ENCODE peak calls at places on chromosomes 4 and X, in seven cellular contexts. N, L, X, Z, I, W and F are unnamed samples.

GRCh38 chrX:102846544-102847236 is 90.4 kb upstream of the RAB40AL start:
- DNase-seq in N (no peak), L (no peak), X (no peak), Z (no peak), I (no peak), W (no peak), F (no peak)

GRCh38 chr4:164169591-164169990 is 584.3 kb upstream of the SMIM31 start:
- DNase-seq in N (no peak), L (no peak), X (no peak), Z (no peak), I (no peak), W (no peak), F (no peak)

GRCh38 chr4:47729086-47729763 is 108.6 kb downstream of the CORIN start:
- DNase-seq in N (no peak), L (no peak), X (no peak), Z (no peak), I (no peak), W (no peak), F (no peak)

GRCh38 chrX:39772057-39772832 is 325.5 kb downstream of the BCOR start:
- DNase-seq in N (no peak), L (no peak), X (peak), Z (peak), I (no peak), W (peak), F (no peak)

GRCh38 chr4:186536285-186536684 is 19.1 kb downstream of the MTNR1A start:
- DNase-seq in N (no peak), L (no peak), X (no peak), Z (peak), I (peak), W (no peak), F (no peak)

GRCh38 chr4:26150948-26151347 is 169.9 kb upstream of the RBPJ start:
- DNase-seq in N (no peak), L (no peak), X (peak), Z (peak), I (no peak), W (no peak), F (no peak)

GRCh38 chr4:146368209-146368608 is 153.5 kb downstream of the SLC10A7 start:
- DNase-seq in N (no peak), L (no peak), X (no peak), Z (no peak), I (no peak), W (no peak), F (no peak)

GRCh38 chr4:10032625-10033024 is 11.3 kb upstream of the SLC2A9 start:
- DNase-seq in N (no peak), L (no peak), X (peak), Z (peak), I (peak), W (no peak), F (no peak)

GRCh38 chr4:119026662-119027444 is 108.8 kb upstream of the MYOZ2 start:
- DNase-seq in N (peak), L (no peak), X (no peak), Z (peak), I (peak), W (no peak), F (no peak)

GRCh38 chr4:168766537-168767316 is 243.3 kb downstream of the CBR4 start:
- DNase-seq in N (no peak), L (no peak), X (no peak), Z (no peak), I (no peak), W (no peak), F (no peak)

GRCh38 chrX:121455890-121456289 is 408.5 kb downstream of the GLUD2 start:
- DNase-seq in N (no peak), L (no peak), X (no peak), Z (no peak), I (no peak), W (no peak), F (no peak)

GRCh38 chr4:34720563-34720962 is 1523.8 kb downstream of the ARAP2 start:
- DNase-seq in N (no peak), L (no peak), X (no peak), Z (peak), I (peak), W (no peak), F (no peak)

GRCh38 chr4:111994392-111994791 is 150.9 kb upstream of the FAM241A start:
- DNase-seq in N (no peak), L (no peak), X (no peak), Z (no peak), I (no peak), W (no peak), F (no peak)

GRCh38 chr4:10667651-10668341 is 16.8 kb downstream of the CLNK start:
- DNase-seq in N (no peak), L (no peak), X (no peak), Z (no peak), I (no peak), W (no peak), F (no peak)

GRCh38 chr4:155510771-155511170 is 134.0 kb upstream of the MAP9 start:
- DNase-seq in N (no peak), L (no peak), X (no peak), Z (no peak), I (no peak), W (no peak), F (no peak)

GRCh38 chr4:17173300-17173699 is 274.9 kb upstream of the LDB2 start:
- DNase-seq in N (no peak), L (no peak), X (no peak), Z (peak), I (peak), W (no peak), F (peak)

GRCh38 chrX:117808413-117808812 is 308.2 kb downstream of the KLHL13 start:
- DNase-seq in N (no peak), L (no peak), X (no peak), Z (no peak), I (no peak), W (no peak), F (no peak)

GRCh38 chr4:69984030-69984443 is 11.7 kb upstream of the STATH start:
- DNase-seq in N (no peak), L (no peak), X (peak), Z (peak), I (peak), W (no peak), F (peak)

GRCh38 chr4:113840850-113841249 is 79.3 kb upstream of the CAMK2D start:
- DNase-seq in N (no peak), L (no peak), X (no peak), Z (no peak), I (no peak), W (no peak), F (no peak)

GRCh38 chr4:153257966-153258365 is 53.7 kb downstream of the TRIM2 start:
- DNase-seq in N (no peak), L (no peak), X (no peak), Z (no peak), I (no peak), W (no peak), F (no peak)

GRCh38 chr4:124590480-124590879 is 122.1 kb downstream of the ANKRD50 start:
- DNase-seq in N (no peak), L (no peak), X (no peak), Z (no peak), I (no peak), W (no peak), F (no peak)

GRCh38 chrX:134023851-134024281 is 38.5 kb upstream of the GPC3 start:
- DNase-seq in N (no peak), L (no peak), X (no peak), Z (peak), I (no peak), W (no peak), F (no peak)

GRCh38 chr4:101787917-101788316 is 2.6 kb upstream of the BANK1 start:
- DNase-seq in N (no peak), L (no peak), X (no peak), Z (no peak), I (no peak), W (no peak), F (no peak)

GRCh38 chr4:139144161-139144859 is 32.7 kb downstream of the ELF2 start:
- DNase-seq in N (peak), L (peak), X (peak), Z (peak), I (no peak), W (no peak), F (peak)

GRCh38 chr4:35652197-35652596 is 592.1 kb downstream of the ARAP2 start:
- DNase-seq in N (no peak), L (no peak), X (no peak), Z (no peak), I (no peak), W (no peak), F (no peak)

GRCh38 chr4:168631241-168632151 is 134.6 kb downstream of the PALLD start:
- DNase-seq in N (peak), L (no peak), X (peak), Z (peak), I (peak), W (peak), F (peak)

GRCh38 chrX:129980540-129981206 is 1.8 kb upstream of the BCORL1 start:
- DNase-seq in N (peak), L (no peak), X (peak), Z (peak), I (peak), W (peak), F (peak)
- H3K4me3 ChIP-seq in N (no peak), L (peak), X (peak), Z (peak), I (no peak), W (no peak), F (peak)

GRCh38 chrX:95612350-95612749 is 1072.3 kb upstream of the DIAPH2 start:
- DNase-seq in N (no peak), L (no peak), X (no peak), Z (no peak), I (no peak), W (no peak), F (no peak)
- TF ChIP-seq POLR2A in N (no peak), L (no peak), X (no peak), Z (no peak), I (no peak), W (no peak), F (no peak)

DNA sequence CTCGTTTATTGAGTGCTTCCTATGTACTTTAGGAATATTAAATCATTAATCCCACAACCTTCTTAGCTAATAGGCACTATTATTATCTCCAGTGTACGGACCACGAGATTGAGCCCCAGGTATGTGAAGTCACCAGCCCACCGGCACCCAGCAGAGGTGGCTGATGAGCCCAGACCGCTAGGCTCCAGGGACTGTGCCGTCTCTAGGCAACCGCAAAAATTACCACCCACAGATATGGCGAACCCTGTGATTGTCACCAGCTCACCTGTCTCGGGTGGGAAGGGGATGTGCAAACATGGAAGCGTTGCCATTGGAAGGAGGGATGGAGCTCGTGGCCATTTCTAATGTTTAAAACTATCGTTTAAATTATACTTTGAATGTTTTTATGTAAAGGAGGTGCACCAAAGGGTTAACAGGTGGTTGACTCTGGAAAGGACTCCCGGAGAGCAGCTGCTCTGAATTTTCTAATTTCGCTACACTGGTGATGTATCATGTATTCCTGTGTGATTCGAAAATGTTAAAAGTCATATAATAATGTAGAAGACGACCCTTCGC is 21.0 kb upstream of the JAKMIP1 start:
- DNase-seq in N (no peak), L (no peak), X (no peak), Z (no peak), I (no peak), W (no peak), F (no peak)
- H3K4me3 ChIP-seq in N (no peak), L (no peak), X (no peak), Z (no peak), I (no peak), W (peak), F (no peak)

DNA sequence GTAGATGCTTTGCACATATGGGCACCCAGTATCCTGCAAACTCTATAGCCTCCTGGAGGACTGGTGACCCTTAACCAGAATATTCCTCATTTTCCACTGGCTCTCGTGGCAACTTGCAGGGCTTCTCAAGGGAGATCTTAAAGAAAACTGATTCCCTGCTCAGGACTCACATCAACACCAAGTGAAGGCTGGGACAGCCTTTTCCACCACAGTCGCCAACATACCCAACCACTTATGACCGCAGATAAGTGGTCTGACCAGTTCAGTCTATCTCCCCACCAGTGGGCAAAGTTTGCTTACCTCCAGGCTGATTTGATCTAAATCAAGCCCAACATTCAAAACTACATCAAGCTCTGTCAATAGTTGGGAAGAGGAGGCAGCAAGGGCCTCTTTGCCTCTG is 289.3 kb upstream of the GATB start:
- DNase-seq in N (no peak), L (no peak), X (no peak), Z (no peak), I (no peak), W (no peak), F (peak)
- TF ChIP-seq POLR2A in N (no peak), L (no peak), X (no peak), Z (no peak), I (no peak), W (no peak), F (no peak)

GRCh38 chr4:99090511-99090910 is 1.9 kb upstream of the ADH5 start:
- DNase-seq in N (no peak), L (no peak), X (no peak), Z (no peak), I (no peak), W (no peak), F (no peak)

GRCh38 chr4:99087887-99088484 is 602 bp downstream of the ADH5 start:
- DNase-seq in N (peak), L (peak), X (peak), Z (peak), I (peak), W (peak), F (peak)

GRCh38 chr4:99088485-99089365 is at the start of gene ADH5:
- DNase-seq in N (peak), L (peak), X (peak), Z (peak), I (peak), W (peak), F (peak)

DNA sequence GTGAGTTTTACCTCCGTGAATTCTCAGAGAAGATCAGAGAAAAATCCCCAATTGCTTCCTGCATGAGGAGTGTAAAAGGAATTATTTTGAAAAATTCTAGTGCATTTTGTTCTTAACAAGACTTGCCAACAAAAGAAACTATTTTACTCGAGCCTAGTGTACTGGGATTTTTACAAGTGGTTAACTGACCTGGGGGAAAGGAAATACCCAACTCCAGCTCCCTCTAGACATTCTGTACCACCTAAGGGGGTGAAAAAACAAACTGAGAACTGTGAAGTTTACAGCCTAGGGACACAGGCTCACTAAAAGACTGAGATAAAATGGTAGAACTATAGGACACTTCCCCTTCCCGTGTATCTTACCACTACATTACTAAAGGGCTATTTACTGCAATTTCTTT is 2.6 kb upstream of the ADH5 start:
- DNase-seq in N (no peak), L (no peak), X (no peak), Z (no peak), I (no peak), W (no peak), F (no peak)
- H3K4me3 ChIP-seq in N (no peak), L (no peak), X (no peak), Z (no peak), I (no peak), W (no peak), F (no peak)

DNA sequence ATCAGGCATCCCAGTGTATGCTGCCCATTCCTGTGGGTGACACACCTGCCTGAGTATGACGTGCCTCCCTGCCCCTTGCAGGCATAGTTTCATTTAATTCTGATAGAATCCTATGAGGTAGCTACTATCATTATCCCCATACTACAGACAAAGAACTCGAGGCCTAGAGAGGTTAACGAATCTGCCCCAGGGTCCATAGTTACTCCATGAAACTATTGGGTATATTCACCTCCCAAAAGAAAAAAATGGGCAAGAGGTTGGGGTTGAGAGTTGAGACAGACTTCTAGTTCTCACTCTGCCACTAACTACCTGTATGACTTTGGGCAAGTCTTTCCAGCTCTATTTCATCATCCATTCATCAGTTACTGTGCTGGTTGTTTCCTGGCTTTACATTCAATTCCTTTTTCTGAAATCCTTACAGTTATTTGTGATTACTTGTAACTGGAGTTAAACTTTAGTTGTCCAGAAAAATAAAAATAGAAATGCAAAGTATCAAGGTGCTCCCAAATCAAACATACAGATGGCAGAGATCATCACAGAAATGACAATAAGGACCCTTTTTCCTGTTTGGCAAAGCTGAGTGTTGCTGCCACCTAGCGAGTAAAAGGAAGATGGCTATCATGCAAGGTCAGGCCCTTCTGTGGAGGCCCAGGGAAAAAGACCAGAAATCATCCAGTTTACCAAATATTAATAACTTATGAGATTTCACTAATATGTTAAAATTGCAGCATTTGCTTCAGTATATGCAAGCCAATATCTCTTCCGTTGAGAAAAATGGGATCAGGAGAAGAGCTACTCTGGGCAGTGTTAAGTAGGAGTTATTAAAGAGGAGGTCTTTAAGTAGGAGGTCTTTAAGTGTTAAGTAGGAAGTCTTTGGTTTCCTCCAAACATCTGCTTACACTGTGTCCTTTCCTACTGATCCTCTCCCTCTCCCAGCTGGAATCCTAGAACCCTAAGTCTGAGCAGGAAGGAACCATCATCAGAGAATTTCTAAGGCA is 17.1 kb upstream of the MAP7D3 start:
- DNase-seq in N (peak), L (no peak), X (peak), Z (peak), I (peak), W (peak), F (peak)
- TF ChIP-seq POLR2A in N (no peak), L (no peak), X (no peak), Z (no peak), I (no peak), W (no peak), F (no peak)

GRCh38 chrX:109826954-109827708 is 94.1 kb upstream of the ACSL4 start:
- DNase-seq in N (no peak), L (no peak), X (no peak), Z (no peak), I (peak), W (no peak), F (no peak)

GRCh38 chrX:109830157-109830703 is 97.2 kb upstream of the ACSL4 start:
- DNase-seq in N (no peak), L (no peak), X (no peak), Z (peak), I (no peak), W (no peak), F (no peak)

GRCh38 chrX:109831326-109831985 is 98.4 kb upstream of the ACSL4 start:
- DNase-seq in N (no peak), L (no peak), X (no peak), Z (no peak), I (no peak), W (no peak), F (no peak)

GRCh38 chrX:109827772-109828171 is 94.7 kb upstream of the ACSL4 start:
- DNase-seq in N (no peak), L (no peak), X (no peak), Z (no peak), I (no peak), W (no peak), F (no peak)

GRCh38 chrX:109830704-109831206 is 97.7 kb upstream of the ACSL4 start:
- DNase-seq in N (no peak), L (no peak), X (peak), Z (peak), I (peak), W (no peak), F (no peak)
- H3K4me3 ChIP-seq in N (no peak), L (no peak), X (no peak), Z (no peak), I (no peak), W (no peak), F (no peak)